ENCODE peak calls at places on chromosomes 11 and 22, in eight cellular contexts. D is H9; X is CD4-positive, CD25-positive, alpha-beta regulatory T cell; K is foreskin keratinocyte; L is cardiac muscle cell; E is A549; I is CD8-positive, alpha-beta memory T cell; S is colonic mucosa. Q is an unnamed sample.

GRCh38 chr22:43090130-43090789 is 1.1 kb upstream of the TTLL1 start:
- DNase-seq in D (no peak), X (peak; percentile 77), K (peak; percentile 88), L (peak; percentile 90), E (peak; percentile 93), I (no peak), S (peak; percentile 60), Q (peak; percentile 70)

GRCh38 chr11:66393954-66394353 is 22.4 kb upstream of the SLC29A2 start:
- DNase-seq in D (no peak), X (no peak), K (no peak), L (no peak), E (no peak), I (no peak), S (no peak), Q (no peak)

GRCh38 chr11:15893080-15893492 is 463.3 kb downstream of the SOX6 start:
- DNase-seq in D (no peak), X (no peak), K (peak; percentile 72), L (peak; percentile 60), E (no peak), I (no peak), S (peak; percentile 30), Q (no peak)

GRCh38 chr22:39800790-39801540 is 92.6 kb downstream of the ENTHD1 start:
- DNase-seq in D (no peak), X (no peak), K (no peak), L (no peak), E (no peak), I (no peak), S (no peak), Q (peak; percentile 58)

GRCh38 chr11:65864758-65865471 is 4.7 kb downstream of the MUS81 start:
- DNase-seq in D (no peak), X (no peak), K (no peak), L (no peak), E (no peak), I (no peak), S (no peak), Q (no peak)

GRCh38 chr11:64776875-64777274 is 1.5 kb downstream of the SF1 start:
- DNase-seq in D (no peak), X (no peak), K (no peak), L (no peak), E (no peak), I (no peak), S (no peak), Q (no peak)

GRCh38 chr22:42170946-42171345 is 40.3 kb upstream of the CYP2D6 start:
- DNase-seq in D (no peak), X (no peak), K (no peak), L (no peak), E (no peak), I (no peak), S (no peak), Q (no peak)

GRCh38 chr11:65696802-65697552 is 15.1 kb upstream of the KAT5 start:
- DNase-seq in D (no peak), X (no peak), K (no peak), L (no peak), E (no peak), I (no peak), S (no peak), Q (no peak)

GRCh38 chr11:33691051-33691864 is 9.4 kb downstream of the C11orf91 start:
- DNase-seq in D (no peak), X (no peak), K (peak; percentile 62), L (no peak), E (peak; percentile 71), I (no peak), S (peak; percentile 60), Q (no peak)

GRCh38 chr11:117817213-117818035 is 7.1 kb downstream of the FXYD2 start:
- DNase-seq in D (peak; percentile 90), X (peak; percentile 82), K (no peak), L (peak; percentile 83), E (peak; percentile 70), I (peak; percentile 77), S (peak; percentile 90), Q (peak; percentile 92)

GRCh38 chr11:117820071-117820470 is 4.5 kb downstream of the FXYD2 start:
- DNase-seq in D (no peak), X (no peak), K (no peak), L (no peak), E (no peak), I (no peak), S (peak; percentile 75), Q (no peak)

GRCh38 chr11:117818036-117818858 is 6.3 kb downstream of the FXYD2 start:
- DNase-seq in D (no peak), X (peak; percentile 22), K (peak; percentile 46), L (no peak), E (peak; percentile 25), I (peak; percentile 51), S (no peak), Q (no peak)

GRCh38 chr11:117820516-117820915 is 4.0 kb downstream of the FXYD2 start:
- DNase-seq in D (no peak), X (no peak), K (no peak), L (no peak), E (no peak), I (no peak), S (no peak), Q (no peak)

DNA sequence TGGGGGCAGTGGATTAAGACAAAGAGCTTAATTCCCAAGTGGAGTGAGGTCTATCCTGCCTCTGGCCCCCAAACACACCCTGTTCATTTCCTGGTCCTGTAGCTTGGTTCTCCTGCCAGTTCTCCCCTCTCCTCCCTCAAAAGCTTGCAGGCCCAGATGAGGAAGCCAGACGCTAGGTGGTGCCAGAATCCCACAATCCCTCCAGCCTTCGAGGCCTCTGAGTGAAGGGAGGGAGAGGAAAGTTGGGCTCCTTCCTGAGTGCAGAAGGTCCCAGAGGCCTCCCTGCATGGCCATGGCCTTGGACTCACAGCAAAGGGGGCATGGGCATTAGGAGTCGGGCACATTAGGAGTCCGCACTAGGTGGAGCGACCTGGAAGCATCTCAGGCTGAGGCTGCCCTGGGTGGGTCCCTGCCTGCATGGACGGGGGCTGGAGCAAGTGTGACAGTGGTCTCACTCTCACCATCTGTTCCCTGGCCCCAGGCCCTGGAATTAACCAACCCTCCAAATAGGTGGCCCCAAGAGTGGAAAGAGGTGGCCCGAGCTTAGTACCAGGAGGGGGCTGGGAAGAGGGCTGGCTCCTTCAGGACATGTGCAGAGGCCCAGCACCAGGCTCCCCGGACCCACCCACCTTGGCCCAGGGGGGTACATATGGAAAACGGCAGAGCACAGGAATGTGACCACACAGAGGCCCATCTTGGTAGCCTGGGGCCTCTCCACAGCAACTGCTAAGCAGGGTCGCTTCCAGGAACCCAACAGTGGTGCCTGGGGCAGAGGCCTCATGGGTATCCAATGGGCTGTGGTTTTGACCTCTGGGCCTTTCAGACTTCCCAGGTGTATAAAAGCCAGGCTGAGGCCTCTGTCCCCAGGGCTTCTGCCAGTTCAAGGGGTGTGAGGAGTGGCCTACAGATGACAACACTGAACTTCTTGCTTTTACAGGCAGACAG is 5.2 kb downstream of the FXYD2 start:
- DNase-seq in D (peak; percentile 87), X (no peak), K (no peak), L (peak; percentile 85), E (peak; percentile 76), I (no peak), S (peak; percentile 84), Q (peak; percentile 85)
- H3K4me1 ChIP-seq in D (no peaks in the 10 kb centered on the region), X (peaks cover 66% of the 10 kb centered on the region), K (peaks cover 9% of the 10 kb centered on the region), L (peaks cover 18% of the 10 kb centered on the region), E (peaks cover 42% of the 10 kb centered on the region), I (peaks cover 70% of the 10 kb centered on the region), S (peaks cover 17% of the 10 kb centered on the region), Q (peaks cover 33% of the 10 kb centered on the region)

DNA sequence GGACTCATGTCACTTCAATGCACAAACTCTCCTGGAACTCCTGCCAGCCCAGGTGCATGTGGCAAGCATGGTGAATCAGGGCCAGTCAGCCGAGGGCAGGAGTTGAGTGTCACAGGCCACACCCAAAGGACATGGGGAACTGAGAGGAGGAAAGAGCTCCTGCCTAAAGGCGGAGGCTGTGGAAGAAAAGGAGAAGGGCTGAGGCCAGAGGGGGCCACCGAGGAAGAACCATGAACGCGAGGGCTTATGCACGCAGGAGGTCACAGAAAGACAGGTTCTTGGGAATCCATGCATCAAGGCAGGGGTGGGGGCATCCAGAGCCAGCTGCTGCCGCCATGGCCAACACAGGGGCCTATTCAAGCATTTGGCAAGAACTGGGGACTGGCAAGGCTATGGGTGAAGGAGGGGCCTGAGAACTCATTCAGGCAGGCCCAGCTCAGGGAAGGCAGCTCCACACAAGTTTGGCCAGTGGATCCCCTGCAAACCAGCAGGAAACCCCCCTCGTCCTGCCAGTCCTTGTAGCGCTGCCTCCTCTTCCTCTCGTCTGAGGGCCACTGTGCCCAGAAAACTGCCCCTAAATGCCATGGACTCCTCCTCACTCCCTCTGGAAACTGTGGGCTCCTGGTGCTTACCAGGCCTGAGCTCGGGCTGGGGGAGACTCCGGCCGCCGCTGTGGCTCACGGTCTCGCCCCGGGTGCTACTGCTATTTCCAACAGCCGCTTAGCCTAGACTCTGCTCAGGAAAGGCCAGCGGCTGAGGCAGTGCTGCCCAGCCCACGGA is 15.4 kb downstream of the PPM1F start:
- DNase-seq in D (no peak), X (no peak), K (no peak), L (no peak), E (no peak), I (no peak), S (peak; percentile 40), Q (no peak)
- H3K4me1 ChIP-seq in D (no peaks in the 10 kb centered on the region), X (peaks cover 14% of the 10 kb centered on the region), K (peaks cover 5% of the 10 kb centered on the region), L (no peaks in the 10 kb centered on the region), E (peaks cover 19% of the 10 kb centered on the region), I (peaks cover 16% of the 10 kb centered on the region), S (peaks cover 18% of the 10 kb centered on the region), Q (peaks cover 4% of the 10 kb centered on the region)

GRCh38 chr22:22346401-22347107 is 102.0 kb downstream of the VPREB1 start:
- DNase-seq in D (no peak), X (no peak), K (no peak), L (no peak), E (no peak), I (no peak), S (no peak), Q (no peak)

GRCh38 chr22:22344430-22344829 is 99.8 kb downstream of the VPREB1 start:
- DNase-seq in D (no peak), X (no peak), K (no peak), L (no peak), E (no peak), I (no peak), S (no peak), Q (no peak)

GRCh38 chr22:22348127-22348814 is 103.7 kb downstream of the VPREB1 start:
- DNase-seq in D (peak; percentile 64), X (peak; percentile 25), K (no peak), L (no peak), E (peak; percentile 7), I (no peak), S (no peak), Q (peak; percentile 18)

GRCh38 chr22:22343603-22344276 is 99.2 kb downstream of the VPREB1 start:
- DNase-seq in D (no peak), X (no peak), K (no peak), L (no peak), E (no peak), I (no peak), S (peak; percentile 19), Q (no peak)

DNA sequence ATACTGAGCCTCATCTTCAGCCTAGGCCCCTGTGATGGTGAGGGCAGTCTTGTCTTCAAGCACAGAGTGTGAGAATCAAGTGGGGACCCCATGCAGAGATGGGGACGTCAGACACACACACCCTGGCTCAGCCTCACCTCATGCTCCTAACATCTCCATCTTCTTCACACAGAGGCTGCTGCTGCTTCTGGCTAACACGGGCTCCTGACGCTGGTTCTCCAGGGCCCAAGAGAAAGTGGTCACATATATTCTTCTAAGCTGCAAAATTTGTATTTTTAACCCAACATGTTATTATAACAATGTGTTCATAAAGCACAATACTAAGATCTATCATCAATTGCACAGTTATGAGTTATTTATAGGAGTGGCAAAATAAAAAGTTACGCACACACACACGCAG is 101.2 kb downstream of the VPREB1 start:
- DNase-seq in D (no peak), X (no peak), K (no peak), L (no peak), E (no peak), I (no peak), S (no peak), Q (no peak)
- H3K4me1 ChIP-seq in D (peaks cover 3% of the 10 kb centered on the region), X (no peaks in the 10 kb centered on the region), K (no peaks in the 10 kb centered on the region), L (no peaks in the 10 kb centered on the region), E (no peaks in the 10 kb centered on the region), I (no peaks in the 10 kb centered on the region), S (no peaks in the 10 kb centered on the region), Q (no peaks in the 10 kb centered on the region)

GRCh38 chr11:78188809-78189724 is at the start of gene USP35:
- DNase-seq in D (no peak), X (no peak), K (no peak), L (no peak), E (no peak), I (no peak), S (no peak), Q (no peak)
- H3K4me1 ChIP-seq in D (no peaks in the 10 kb centered on the region), X (peaks cover 32% of the 10 kb centered on the region), K (no peaks in the 10 kb centered on the region), L (peaks cover 27% of the 10 kb centered on the region), E (peaks cover 38% of the 10 kb centered on the region), I (peaks cover 38% of the 10 kb centered on the region), S (no peaks in the 10 kb centered on the region), Q (peaks cover 4% of the 10 kb centered on the region)